ENCODE peak calls at places on chromosome 1, in five cellular contexts. One of them, this sample, is unnamed.

GRCh38 chr1:77636864-77637263 is 45.6 kb downstream of the ZZZ3 start:
- DNase-seq in fibroblast of the aortic adventitia: no peak
- DNase-seq in naive thymus-derived CD8-positive, alpha-beta T cell: no peak
- DNase-seq in iris pigment epithelial cell: no peak
- DNase-seq in stimulated activated CD4-positive, alpha-beta T cell treated with anti-CD3 and anti-CD28 coated beads, Interleukin-4, amount 100 ng/mL, for 24 hours: no peak
- DNase-seq in this sample: no peak

GRCh38 chr1:173239058-173239457 is 31.9 kb upstream of the TNFSF4 start:
- DNase-seq in fibroblast of the aortic adventitia: no peak
- DNase-seq in naive thymus-derived CD8-positive, alpha-beta T cell: no peak
- DNase-seq in iris pigment epithelial cell: no peak
- DNase-seq in stimulated activated CD4-positive, alpha-beta T cell treated with anti-CD3 and anti-CD28 coated beads, Interleukin-4, amount 100 ng/mL, for 24 hours: no peak
- DNase-seq in this sample: no peak

GRCh38 chr1:225911207-225912130 is 12.6 kb downstream of the PYCR2 start:
- DNase-seq in fibroblast of the aortic adventitia: peak
- DNase-seq in iris pigment epithelial cell: peak
- DNase-seq in naive thymus-derived CD8-positive, alpha-beta T cell: peak
- DNase-seq in stimulated activated CD4-positive, alpha-beta T cell treated with anti-CD3 and anti-CD28 coated beads, Interleukin-4, amount 100 ng/mL, for 24 hours: peak
- DNase-seq in this sample: no peak

GRCh38 chr1:54118704-54119103 is 34.1 kb downstream of the CDCP2 start:
- DNase-seq in iris pigment epithelial cell: peak
- DNase-seq in naive thymus-derived CD8-positive, alpha-beta T cell: no peak
- DNase-seq in fibroblast of the aortic adventitia: peak
- DNase-seq in stimulated activated CD4-positive, alpha-beta T cell treated with anti-CD3 and anti-CD28 coated beads, Interleukin-4, amount 100 ng/mL, for 24 hours: no peak
- DNase-seq in this sample: no peak

GRCh38 chr1:164363980-164364379 is 195.0 kb upstream of the PBX1 start:
- DNase-seq in iris pigment epithelial cell: no peak
- DNase-seq in stimulated activated CD4-positive, alpha-beta T cell treated with anti-CD3 and anti-CD28 coated beads, Interleukin-4, amount 100 ng/mL, for 24 hours: no peak
- DNase-seq in naive thymus-derived CD8-positive, alpha-beta T cell: no peak
- DNase-seq in fibroblast of the aortic adventitia: no peak
- DNase-seq in this sample: no peak

GRCh38 chr1:50704126-50704525 is 255.9 kb downstream of the FAF1 start:
- DNase-seq in naive thymus-derived CD8-positive, alpha-beta T cell: no peak
- DNase-seq in stimulated activated CD4-positive, alpha-beta T cell treated with anti-CD3 and anti-CD28 coated beads, Interleukin-4, amount 100 ng/mL, for 24 hours: peak
- DNase-seq in iris pigment epithelial cell: peak
- DNase-seq in fibroblast of the aortic adventitia: peak
- DNase-seq in this sample: no peak

GRCh38 chr1:22105611-22106207 is 37.2 kb downstream of the WNT4 start:
- DNase-seq in stimulated activated CD4-positive, alpha-beta T cell treated with anti-CD3 and anti-CD28 coated beads, Interleukin-4, amount 100 ng/mL, for 24 hours: peak
- DNase-seq in naive thymus-derived CD8-positive, alpha-beta T cell: no peak
- DNase-seq in iris pigment epithelial cell: peak
- DNase-seq in fibroblast of the aortic adventitia: peak
- DNase-seq in this sample: peak

GRCh38 chr1:39214021-39214713 is 9.7 kb downstream of the MACF1 start:
- DNase-seq in fibroblast of the aortic adventitia: peak
- DNase-seq in stimulated activated CD4-positive, alpha-beta T cell treated with anti-CD3 and anti-CD28 coated beads, Interleukin-4, amount 100 ng/mL, for 24 hours: no peak
- DNase-seq in naive thymus-derived CD8-positive, alpha-beta T cell: no peak
- DNase-seq in iris pigment epithelial cell: peak
- DNase-seq in this sample: no peak